ENCODE peak calls at places on chromosomes 11 and 22, in seven cellular contexts. X, F, P, H, C, O and V are unnamed samples.
A peak's percentile ranks its signal among the peaks of the same experiment; 100 is the strongest.

GRCh38 chr22:22084089-22084711 is 101.6 kb upstream of the TOP3B start:
- DNase-seq in O (no peak), X (no peak), F (no peak), C (no peak), P (no peak), H (no peak), V (no peak)

GRCh38 chr11:61598886-61599868 is 18.3 kb upstream of the SYT7 start:
- DNase-seq in P (no peak), C (no peak), X (no peak), O (peak; percentile 51), F (no peak), H (peak; percentile 23), V (no peak)

GRCh38 chr11:79864882-79865281 is 424.1 kb upstream of the TENM4 start:
- DNase-seq in H (no peak), X (no peak), C (peak; percentile 60), P (no peak), F (peak; percentile 63), O (no peak), V (no peak)

GRCh38 chr11:88886796-88887195 is 179.0 kb downstream of the GRM5 start:
- DNase-seq in C (no peak), H (peak; percentile 1), X (no peak), O (peak; percentile 27), F (peak; percentile 11), P (peak; percentile 55), V (no peak)

GRCh38 chr22:41478891-41479521 is 10.1 kb downstream of the ACO2 start:
- DNase-seq in O (peak; percentile 63), C (no peak), F (no peak), X (no peak), H (no peak), P (no peak), V (no peak)

GRCh38 chr11:13595166-13595565 is 73.3 kb upstream of the FAR1 start:
- DNase-seq in P (no peak), C (no peak), F (no peak), O (peak; percentile 5), H (no peak), X (peak; percentile 50), V (peak; percentile 8)

GRCh38 chr11:133548641-133549040 is 16.3 kb upstream of the OPCML start:
- DNase-seq in P (no peak), F (no peak), O (no peak), X (no peak), H (no peak), C (no peak), V (no peak)

GRCh38 chr11:93570759-93571413 is 27.7 kb upstream of the SMCO4 start:
- DNase-seq in X (peak; percentile 20), H (peak; percentile 23), O (peak; percentile 83), C (no peak), P (no peak), F (peak; percentile 41), V (peak; percentile 30)

GRCh38 chr11:315051-315481 is 1.2 kb downstream of the IFITM1 start:
- DNase-seq in X (no peak), H (no peak), O (no peak), P (no peak), C (no peak), F (no peak), V (no peak)

GRCh38 chr22:37218771-37219411 is 6.6 kb upstream of the SSTR3 start:
- DNase-seq in H (no peak), P (no peak), C (no peak), F (peak; percentile 52), O (no peak), X (no peak), V (no peak)

GRCh38 chr22:23067023-23067650 is 3.2 kb upstream of the GNAZ start:
- DNase-seq in F (peak; percentile 3), H (no peak), P (no peak), O (no peak), X (no peak), C (peak; percentile 8), V (no peak)

GRCh38 chr11:9922806-9923205 is 258.9 kb downstream of the SWAP70 start:
- DNase-seq in P (no peak), F (no peak), H (peak; percentile 23), O (peak; percentile 33), C (no peak), X (no peak), V (no peak)

GRCh38 chr11:100550910-100551309 is 136.2 kb upstream of the ARHGAP42 start:
- DNase-seq in F (no peak), O (no peak), P (no peak), X (no peak), C (no peak), H (no peak), V (no peak)

GRCh38 chr11:72446929-72447753 is 12.8 kb upstream of the CLPB start:
- DNase-seq in P (peak; percentile 69), O (peak; percentile 86), H (peak; percentile 36), F (no peak), X (no peak), C (no peak), V (no peak)

GRCh38 chr11:18754308-18754707 is 28.3 kb upstream of the IGSF22 start:
- DNase-seq in C (no peak), P (no peak), O (peak; percentile 34), H (no peak), F (no peak), X (no peak), V (no peak)

GRCh38 chr11:119210035-119210434 is 3.9 kb downstream of the CBL start:
- DNase-seq in F (no peak), P (no peak), O (no peak), X (no peak), C (no peak), H (no peak), V (no peak)

GRCh38 chr11:104333977-104334376 is 170.0 kb upstream of the PDGFD start:
- DNase-seq in H (no peak), X (no peak), P (peak; percentile 7), F (no peak), O (no peak), C (no peak), V (no peak)

GRCh38 chr11:20360650-20361049 is 2.9 kb upstream of the HTATIP2 start:
- DNase-seq in F (peak; percentile 24), C (peak; percentile 38), X (no peak), P (no peak), O (peak; percentile 71), H (no peak), V (no peak)

GRCh38 chr22:17258015-17258827 is 39.0 kb upstream of the ADA2 start:
- DNase-seq in C (peak; percentile 53), P (no peak), H (peak; percentile 79), F (peak; percentile 84), X (no peak), O (peak; percentile 41), V (no peak)

GRCh38 chr11:71448257-71449161 is at the start of gene DHCR7:
- DNase-seq in O (peak; percentile 97), P (peak; percentile 81), X (peak; percentile 59), H (peak; percentile 98), C (peak; percentile 98), F (peak; percentile 97), V (peak; percentile 85)

GRCh38 chr11:71444811-71445210 is 3.4 kb downstream of the DHCR7 start:
- DNase-seq in F (no peak), C (no peak), X (no peak), P (no peak), O (no peak), H (no peak), V (no peak)

GRCh38 chr11:71446150-71446549 is 2.0 kb downstream of the DHCR7 start:
- DNase-seq in P (no peak), O (no peak), C (no peak), X (no peak), F (no peak), H (no peak), V (no peak)

GRCh38 chr11:71447791-71448256 is 369 bp downstream of the DHCR7 start:
- DNase-seq in X (no peak), C (peak; percentile 41), O (no peak), F (peak; percentile 47), P (no peak), H (peak; percentile 54), V (no peak)

GRCh38 chr11:71446942-71447688 is 1.1 kb downstream of the DHCR7 start:
- DNase-seq in F (peak; percentile 28), O (peak; percentile 92), X (no peak), C (no peak), H (no peak), P (no peak), V (no peak)
- H3K4me3 ChIP-seq in F (peak overlapping the region; percentile 65), O (peak overlapping the region; percentile 74), X (no peak overlapping the region), C (peak overlapping the region; percentile 74), H (peak overlapping the region; percentile 48), P (peak overlapping the region; percentile 77), V (peak overlapping the region; percentile 80)

DNA sequence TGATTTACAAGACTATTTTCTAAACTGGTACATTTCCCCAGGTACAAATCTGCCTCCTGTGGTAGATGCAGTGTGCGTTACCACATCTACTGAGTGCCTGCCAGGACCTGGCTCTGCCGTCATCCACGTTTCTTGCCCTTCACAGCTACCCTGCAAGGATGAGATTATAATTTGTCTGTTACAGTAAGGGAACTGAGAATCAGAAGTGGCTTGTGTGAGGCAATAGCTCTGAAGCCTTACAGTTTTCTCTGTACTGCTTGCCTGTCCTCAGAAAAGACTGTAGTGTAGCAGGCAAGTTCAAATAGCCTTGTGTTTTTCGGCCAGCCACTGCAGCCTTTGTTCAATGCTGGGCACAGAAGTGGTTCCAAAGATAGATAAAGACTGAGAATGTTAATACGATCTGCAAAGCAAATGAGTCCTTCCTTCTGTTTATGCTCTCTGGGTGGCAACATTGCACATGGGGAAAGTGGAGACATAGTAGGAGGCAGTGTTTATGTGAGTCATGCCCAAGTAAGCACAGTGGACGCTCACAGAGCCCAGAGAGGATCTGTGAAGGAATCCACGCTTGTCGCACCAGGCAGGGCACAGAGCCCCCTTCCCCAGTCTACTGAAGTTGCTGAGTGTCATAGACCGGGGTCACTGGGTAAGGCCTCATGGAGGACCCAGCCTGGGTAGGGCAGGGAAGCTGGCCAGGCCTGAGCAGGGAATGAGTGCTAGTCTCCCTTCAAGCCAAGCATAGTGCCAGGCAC is 49.1 kb downstream of the MICAL2 start:
- DNase-seq in O (peak; percentile 93), H (peak; percentile 57), X (peak; percentile 69), F (no peak), C (no peak), P (no peak), V (no peak)
- TF ChIP-seq CTCF in O (peak; percentile 30), H (peak; percentile 13), X (peak; percentile 12), F (no peak), C (no peak), P (no peak), V (peak; percentile 5)

GRCh38 chr11:96658436-96658835 is 268.6 kb downstream of the JRKL start:
- DNase-seq in P (no peak), X (no peak), H (no peak), O (no peak), F (no peak), C (no peak), V (no peak)
- H3K4me3 ChIP-seq in P (no peak overlapping the region), X (no peak overlapping the region), H (no peak overlapping the region), O (no peak overlapping the region), F (no peak overlapping the region), C (no peak overlapping the region), V (no peak overlapping the region)

GRCh38 chr22:33921576-33922181 is 1.4 kb upstream of the LARGE1 start:
- DNase-seq in C (peak; percentile 64), O (peak; percentile 57), F (peak; percentile 59), P (no peak), H (peak; percentile 89), X (no peak), V (no peak)

GRCh38 chr22:33920927-33921575 is 775 bp upstream of the LARGE1 start:
- DNase-seq in F (peak; percentile 99), C (peak; percentile 99), O (peak; percentile 96), X (peak; percentile 79), H (peak; percentile 99), P (peak; percentile 57), V (peak; percentile 67)

GRCh38 chr22:33923660-33924246 is 3.5 kb upstream of the LARGE1 start:
- DNase-seq in P (peak; percentile 27), O (peak; percentile 85), C (peak; percentile 71), H (peak; percentile 90), F (peak; percentile 75), X (no peak), V (peak; percentile 19)

GRCh38 chr22:33923033-33923432 is 2.8 kb upstream of the LARGE1 start:
- DNase-seq in C (no peak), F (no peak), O (peak; percentile 48), H (no peak), P (no peak), X (no peak), V (no peak)

GRCh38 chr22:33922268-33922667 is 2.0 kb upstream of the LARGE1 start:
- DNase-seq in P (no peak), X (no peak), H (peak; percentile 79), F (peak; percentile 39), C (peak; percentile 55), O (peak; percentile 35), V (no peak)
- TF ChIP-seq CTCF in P (no peak), X (no peak), H (peak; percentile 3), F (no peak), C (no peak), O (no peak), V (no peak)